ENCODE peak calls at places on chromosomes 7 and 10, in six cellular contexts. V is adipocyte, M is endodermal cell, H is HepG2, J is colonic mucosa, I is Karpas-422. Q is an unnamed sample. For H3K4me1, the result is how much of the 10 kb centered on the place peaks cover.

GRCh38 chr7:2512179-2512644 is 7.4 kb upstream of the LFNG start:
- DNase-seq in I (no peak), M (peak), J (peak), H (no peak), V (no peak), Q (no peak)

GRCh38 chr10:46287846-46288480 is 1.2 kb downstream of the ANTXRL start:
- DNase-seq in M (peak), I (no peak), H (no peak), V (no peak), J (no peak), Q (no peak)

GRCh38 chr10:129466703-129467345 is at the start of gene MGMT:
- DNase-seq in M (peak), V (peak), J (peak), H (peak), I (peak), Q (peak)

GRCh38 chr10:53479365-53479764 is 706.8 kb upstream of the MBL2 start:
- DNase-seq in V (no peak), M (no peak), H (no peak), J (no peak), I (no peak), Q (no peak)

GRCh38 chr10:83518779-83519178 is 620.5 kb upstream of the GHITM start:
- DNase-seq in V (no peak), H (no peak), I (no peak), M (no peak), J (no peak), Q (no peak)

GRCh38 chr7:149719050-149719899 is 54.1 kb downstream of the ZNF467 start:
- DNase-seq in M (no peak), J (no peak), H (no peak), I (no peak), V (no peak), Q (no peak)

GRCh38 chr7:44449531-44449930 is 40.9 kb downstream of the NUDCD3 start:
- DNase-seq in V (peak), I (peak), M (no peak), J (no peak), H (no peak), Q (no peak)

GRCh38 chr10:3165196-3165595 is 7.4 kb downstream of the PITRM1 start:
- DNase-seq in J (no peak), M (peak), H (no peak), I (no peak), V (no peak), Q (no peak)

GRCh38 chr10:120606051-120606764 is 149.2 kb downstream of the PLPP4 start:
- DNase-seq in H (no peak), M (no peak), V (no peak), I (peak), J (no peak), Q (no peak)

GRCh38 chr7:158695726-158696452 is 8.7 kb downstream of the NCAPG2 start:
- DNase-seq in I (peak), V (peak), M (peak), J (peak), H (peak), Q (no peak)

GRCh38 chr7:16098585-16099179 is 322.7 kb downstream of the CRPPA start:
- DNase-seq in I (peak), H (no peak), J (no peak), M (peak), V (peak), Q (no peak)

GRCh38 chr10:98402931-98403717 is 11.9 kb downstream of the PYROXD2 start:
- DNase-seq in J (no peak), I (no peak), H (no peak), V (no peak), M (no peak), Q (no peak)

GRCh38 chr7:135825406-135825805 is 76.8 kb upstream of the FAM180A start:
- DNase-seq in V (no peak), M (peak), J (no peak), I (no peak), H (no peak), Q (no peak)

GRCh38 chr7:139139150-139139549 is 29.6 kb upstream of the ZC3HAV1 start:
- DNase-seq in H (no peak), V (no peak), J (no peak), M (no peak), I (no peak), Q (no peak)

GRCh38 chr10:69089638-69090599 is 2.0 kb downstream of the SRGN start:
- DNase-seq in I (no peak), M (no peak), J (peak), H (no peak), V (no peak), Q (no peak)
- H3K9ac ChIP-seq in I (no peak), M (no peak), J (peak), H (no peak), V (no peak), Q (no peak)

GRCh38 chr7:85521108-85521694 is 334.3 kb upstream of the SEMA3D start:
- DNase-seq in J (no peak), H (no peak), M (no peak), I (no peak), V (peak), Q (no peak)

GRCh38 chr7:85525661-85526060 is 338.8 kb upstream of the SEMA3D start:
- DNase-seq in I (no peak), J (no peak), H (no peak), V (no peak), M (no peak), Q (no peak)

GRCh38 chr7:85516675-85517074 is 329.8 kb upstream of the SEMA3D start:
- DNase-seq in H (no peak), V (no peak), J (no peak), M (no peak), I (no peak), Q (no peak)

GRCh38 chr7:85522070-85522469 is 335.2 kb upstream of the SEMA3D start:
- DNase-seq in H (no peak), I (no peak), V (no peak), M (no peak), J (no peak), Q (no peak)
- H3K4me1 ChIP-seq in H (under half), I (under half), V (under half), M (under half), J (under half), Q (under half)

GRCh38 chr10:4658777-4659176 is 167.2 kb upstream of the AKR1E2 start:
- DNase-seq in M (no peak), H (peak), J (no peak), V (no peak), I (no peak), Q (no peak)

GRCh38 chr10:4656576-4657194 is 169.3 kb upstream of the AKR1E2 start:
- DNase-seq in H (peak), J (peak), I (peak), V (peak), M (peak), Q (peak)

GRCh38 chr10:4661572-4662255 is 164.3 kb upstream of the AKR1E2 start:
- DNase-seq in J (peak), V (no peak), I (no peak), M (no peak), H (peak), Q (no peak)

GRCh38 chr10:4663162-4663992 is 162.6 kb upstream of the AKR1E2 start:
- DNase-seq in J (peak), V (peak), H (peak), M (peak), I (peak), Q (peak)

GRCh38 chr10:4662576-4663161 is 163.3 kb upstream of the AKR1E2 start:
- DNase-seq in M (no peak), H (no peak), J (no peak), V (peak), I (no peak), Q (peak)
- H3K4me3 ChIP-seq in M (no peak), H (no peak), J (no peak), V (peak), I (no peak), Q (no peak)

GRCh38 chr7:91916068-91916440 is 24.6 kb upstream of the AKAP9 start:
- DNase-seq in J (no peak), M (no peak), V (no peak), I (no peak), H (no peak), Q (no peak)

GRCh38 chr7:91911121-91911520 is 29.5 kb upstream of the AKAP9 start:
- DNase-seq in J (no peak), V (no peak), I (no peak), H (no peak), M (no peak), Q (no peak)

GRCh38 chr7:91915401-91916067 is 25.1 kb upstream of the AKAP9 start:
- DNase-seq in V (peak), I (no peak), H (no peak), M (no peak), J (no peak), Q (no peak)

GRCh38 chr7:91912500-91912899 is 28.2 kb upstream of the AKAP9 start:
- DNase-seq in I (no peak), H (no peak), V (no peak), M (no peak), J (no peak), Q (no peak)

GRCh38 chr7:91913612-91914011 is 27.1 kb upstream of the AKAP9 start:
- DNase-seq in H (no peak), I (no peak), M (no peak), V (peak), J (no peak), Q (no peak)
- H3K9ac ChIP-seq in H (no peak), I (no peak), M (no peak), V (no peak), J (no peak), Q (no peak)

GRCh38 chr7:12211054-12212050 is at the start of gene TMEM106B:
- DNase-seq in V (peak), M (peak), J (peak), I (peak), H (peak), Q (no peak)
- H3K4me1 ChIP-seq in V (under half), M (under half), J (under half), I (under half), H (under half), Q (under half)

Q was measured in DND-41.